ENCODE peak calls at places on chromosome 19, in four cellular contexts. R is WTC11, M is H1, Q is K562. L is an unnamed sample.

GRCh38 chr19:17788632-17789031 is 6.3 kb upstream of the B3GNT3 start:
- DNase-seq in M (no peak), R (no peak), Q (no peak), L (no peak)

GRCh38 chr19:18156841-18157464 is 4.0 kb downstream of the PIK3R2 start:
- DNase-seq in M (no peak), Q (peak; percentile 89), R (no peak), L (no peak)

GRCh38 chr19:7224205-7224833 is 69.9 kb downstream of the INSR start:
- DNase-seq in R (no peak), M (no peak), Q (no peak), L (no peak)

GRCh38 chr19:14427461-14427860 is 5.6 kb upstream of the PKN1 start:
- DNase-seq in M (no peak), Q (no peak), R (no peak), L (no peak)

GRCh38 chr19:50522881-50523280 is 9.2 kb upstream of the ASPDH start:
- DNase-seq in Q (no peak), R (no peak), M (no peak), L (no peak)

GRCh38 chr19:15124572-15125231 is 17.5 kb downstream of the SYDE1 start:
- DNase-seq in Q (peak; percentile 34), R (no peak), M (no peak), L (no peak)

GRCh38 chr19:10104665-10105221 is 1.4 kb upstream of the PPAN start:
- DNase-seq in R (no peak), M (no peak), Q (peak; percentile 12), L (peak; percentile 100)

GRCh38 chr19:10095622-10095947 is 6.9 kb downstream of the ANGPTL6 start:
- DNase-seq in M (no peak), R (no peak), Q (no peak), L (no peak)

GRCh38 chr19:46976845-46977320 is 42.8 kb upstream of the NPAS1 start:
- DNase-seq in M (no peak), R (peak; percentile 49), Q (peak; percentile 65), L (no peak)

GRCh38 chr19:46902402-46902766 is 41.6 kb downstream of the ARHGAP35 start:
- DNase-seq in Q (no peak), M (no peak), R (no peak), L (no peak)

GRCh38 chr19:15623711-15624318 is 8.8 kb downstream of the CYP4F8 start:
- DNase-seq in Q (peak; percentile 46), R (peak; percentile 50), M (no peak), L (no peak)

GRCh38 chr19:47417107-47417745 is 2.1 kb downstream of the MEIS3 start:
- DNase-seq in Q (no peak), R (no peak), M (peak; percentile 69), L (no peak)

GRCh38 chr19:42400404-42400803 is 10.3 kb upstream of the CNFN start:
- DNase-seq in Q (no peak), M (no peak), R (no peak), L (no peak)

GRCh38 chr19:44111910-44112463 is 1.2 kb upstream of the ZNF225 start:
- DNase-seq in Q (no peak), R (peak; percentile 57), M (peak; percentile 52), L (no peak)

GRCh38 chr19:38617764-38618589 is at the start of gene MAP4K1:
- DNase-seq in Q (no peak), R (peak; percentile 26), M (no peak), L (peak; percentile 88)

GRCh38 chr19:49057636-49058234 is at the start of gene CGB7:
- DNase-seq in Q (peak; percentile 79), R (peak; percentile 86), M (peak; percentile 92), L (no peak)

GRCh38 chr19:32498641-32499200 is 82.3 kb upstream of the PDCD5 start:
- DNase-seq in M (no peak), R (no peak), Q (no peak), L (no peak)

GRCh38 chr19:18591735-18592385 is 3.3 kb downstream of the REX1BD start:
- DNase-seq in M (no peak), R (no peak), Q (no peak), L (no peak)

GRCh38 chr19:43774103-43774939 is 6.5 kb downstream of the KCNN4 start:
- DNase-seq in M (peak; percentile 84), Q (peak; percentile 96), R (peak; percentile 92), L (no peak)

GRCh38 chr19:5907216-5907615 is 2.5 kb downstream of the VMAC start:
- DNase-seq in Q (no peak), R (no peak), M (no peak), L (no peak)

GRCh38 chr19:19956431-19957075 is 55.8 kb downstream of the ZNF93 start:
- DNase-seq in Q (no peak), R (peak; percentile 83), M (peak; percentile 75), L (no peak)

GRCh38 chr19:46493236-46494114 is 2.2 kb downstream of the PNMA8B start:
- DNase-seq in Q (peak; percentile 28), R (peak; percentile 64), M (peak; percentile 74), L (no peak)

GRCh38 chr19:54517483-54517882 is 14.9 kb downstream of the LAIR2 start:
- DNase-seq in Q (peak; percentile 77), M (peak; percentile 46), R (peak; percentile 63), L (no peak)

GRCh38 chr19:28578786-28579505 is 634.0 kb downstream of the UQCRFS1 start:
- DNase-seq in Q (peak; percentile 54), M (no peak), R (no peak), L (no peak)

GRCh38 chr19:2623743-2624142 is 78.8 kb downstream of the GNG7 start:
- DNase-seq in Q (no peak), R (no peak), M (no peak), L (no peak)

GRCh38 chr19:17767559-17767958 is 16.3 kb downstream of the FCHO1 start:
- DNase-seq in Q (no peak), R (no peak), M (no peak), L (no peak)

GRCh38 chr19:1247747-1248453 is 483 bp upstream of the MIDN start:
- DNase-seq in R (peak; percentile 71), Q (no peak), M (peak; percentile 91), L (no peak)
- TF ChIP-seq ATF2 in R (no peak), Q (no peak), M (no peak), L (no peak)

DNA sequence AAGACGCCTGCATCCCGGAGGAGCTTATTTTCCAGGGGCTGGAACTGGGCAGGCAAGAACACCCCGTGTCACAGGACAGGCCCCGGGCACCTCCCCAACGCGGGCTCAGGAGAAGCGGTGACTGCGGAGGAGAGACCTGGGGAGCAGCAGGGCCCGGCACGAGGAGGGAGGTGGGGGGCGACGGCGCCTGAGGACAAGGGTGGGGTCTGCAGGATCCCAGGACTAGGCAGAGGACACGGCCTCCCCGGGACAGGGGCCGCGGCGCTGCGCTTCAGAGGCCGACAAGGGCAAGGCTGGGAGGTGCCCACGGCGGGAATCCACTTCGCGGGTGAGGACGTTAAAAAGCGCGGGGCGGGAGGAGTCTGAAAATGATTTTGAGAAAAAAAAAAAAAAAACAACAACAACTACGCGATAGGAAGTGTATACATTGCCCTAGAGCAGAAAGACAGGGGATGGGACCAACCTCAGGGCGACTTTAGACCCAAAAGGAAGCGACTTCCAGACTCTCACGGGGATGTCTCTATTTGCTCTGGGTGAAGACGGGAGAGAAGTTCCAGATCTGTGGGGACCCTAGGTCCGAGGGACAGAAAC is 44.9 kb downstream of the ZNF611 start:
- DNase-seq in M (peak; percentile 70), R (peak; percentile 62), Q (peak; percentile 45), L (no peak)
- TF ChIP-seq ATF2 in M (no peak), R (no peak), Q (no peak), L (no peak)

DNA sequence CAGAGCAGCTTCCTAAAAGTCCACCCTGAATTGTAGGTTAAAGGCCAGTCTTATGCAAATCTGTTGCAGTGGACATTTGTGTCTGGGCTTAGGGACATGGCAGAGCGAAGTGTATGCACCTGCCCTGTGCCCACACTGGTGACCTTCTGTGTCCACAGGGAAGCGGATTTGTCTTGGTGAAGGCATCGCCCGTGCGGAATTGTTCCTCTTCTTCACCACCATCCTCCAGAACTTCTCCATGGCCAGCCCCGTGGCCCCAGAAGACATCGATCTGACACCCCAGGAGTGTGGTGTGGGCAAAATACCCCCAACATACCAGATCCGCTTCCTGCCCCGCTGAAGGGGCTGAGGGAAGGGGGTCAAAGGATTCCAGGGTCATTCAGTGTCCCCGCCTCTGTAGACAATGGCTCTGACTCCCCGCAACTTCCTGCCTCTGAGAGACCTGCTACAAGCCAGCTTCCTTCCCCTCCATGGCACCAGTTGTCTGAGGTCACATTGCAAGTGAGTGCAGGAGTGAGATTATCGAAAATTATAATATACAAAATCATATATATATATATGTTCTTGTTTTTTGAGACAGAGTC is 25.5 kb downstream of the CYP2B6 start:
- DNase-seq in R (no peak), M (no peak), Q (no peak), L (no peak)
- TF ChIP-seq ATF2 in R (no peak), M (no peak), Q (no peak), L (no peak)

GRCh38 chr19:34416021-34416545 is 11.9 kb downstream of the PDCD2L start:
- DNase-seq in Q (no peak), M (no peak), R (no peak), L (no peak)
- TF ChIP-seq ATF2 in Q (no peak), M (no peak), R (no peak), L (no peak)

GRCh38 chr19:45179063-45179847 is 671 bp downstream of the BLOC1S3 start:
- DNase-seq in R (no peak), Q (peak; percentile 72), M (no peak), L (no peak)
- TF ChIP-seq ATF2 in R (no peak), Q (no peak), M (no peak), L (no peak)

DNA sequence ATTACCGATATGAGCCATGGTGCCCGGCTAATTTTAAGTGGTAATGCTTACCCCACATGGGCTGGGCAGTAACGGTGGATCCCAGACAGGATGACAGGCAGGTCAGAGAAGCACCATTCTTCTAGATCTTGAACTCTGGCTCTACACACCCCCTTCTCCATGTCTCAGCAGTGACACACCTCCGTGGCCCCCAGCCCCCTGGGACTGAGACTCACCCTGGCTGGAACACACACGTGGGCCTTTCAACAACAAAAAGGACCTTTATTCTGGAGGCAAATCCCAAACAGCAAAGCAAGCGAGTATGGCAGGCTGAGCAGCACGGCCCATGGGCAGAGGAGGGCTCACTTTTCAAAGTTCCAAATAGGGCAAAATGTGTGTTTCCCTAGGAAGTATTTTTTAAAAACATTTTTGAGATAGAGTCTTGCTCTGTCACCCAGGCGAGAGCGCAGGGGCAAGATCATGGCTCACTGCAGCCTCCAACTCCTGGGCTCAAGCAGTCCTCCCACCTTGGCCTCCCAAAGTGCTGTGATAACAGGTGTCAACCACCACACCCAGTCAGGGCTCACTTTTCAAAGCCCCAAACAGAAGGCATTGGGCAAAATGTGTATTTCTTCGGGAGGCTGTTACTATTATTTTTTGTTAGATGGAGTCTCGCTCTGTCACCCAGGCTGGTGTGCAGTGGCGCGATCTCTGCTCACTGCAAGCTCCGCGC is 4.2 kb upstream of the PLIN4 start:
- DNase-seq in R (no peak), M (no peak), Q (no peak), L (no peak)
- TF ChIP-seq ATF2 in R (no peak), M (no peak), Q (no peak), L (no peak)

GRCh38 chr19:56217039-56217949 is 15.2 kb downstream of the ZSCAN5C start:
- DNase-seq in R (peak; percentile 72), M (peak; percentile 79), Q (no peak), L (no peak)

DNA sequence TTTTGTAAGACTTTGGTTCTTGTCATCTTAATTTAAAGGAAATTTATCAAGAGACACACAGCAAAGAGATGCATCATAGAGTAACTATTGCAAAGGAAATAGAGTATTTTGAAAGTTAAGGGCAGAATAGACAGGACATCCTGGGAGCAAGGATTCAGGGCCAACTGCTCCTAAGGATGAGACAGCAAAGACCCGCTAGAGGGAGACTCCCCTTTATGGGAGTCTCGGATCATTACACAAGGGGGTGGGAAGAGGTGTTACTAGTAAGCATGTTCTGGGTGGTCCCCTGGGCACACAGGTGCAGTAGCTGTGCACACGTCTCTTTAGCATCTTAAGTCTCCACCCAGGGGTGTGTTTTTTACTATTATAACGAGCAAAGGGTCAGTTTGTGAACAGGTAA is 9.6 kb downstream of the ZSCAN5C start:
- DNase-seq in Q (no peak), R (no peak), M (no peak), L (no peak)
- TF ChIP-seq ATF2 in Q (no peak), R (no peak), M (no peak), L (no peak)